ENCODE peak calls at places on chromosomes 6 and 20, in ten cellular contexts. K is GM23248, T is GM23338, Y is OCI-LY7, R is PC-3, F is SK-N-SH, O is MM.1S, U is hepatocyte, D is PC-9, N is HCT116. V is an unnamed sample.

GRCh38 chr6:93684339-93684738 is 265.0 kb upstream of the EPHA7 start:
- DNase-seq in K (no peak), T (no peak), Y (no peak), R (peak; percentile 47), F (no peak), O (no peak), U (peak; percentile 17), D (no peak), N (no peak), V (no peak)

GRCh38 chr6:92623441-92623840 is 795.9 kb downstream of the EPHA7 start:
- DNase-seq in K (no peak), T (no peak), Y (no peak), R (no peak), F (no peak), O (no peak), U (no peak), D (no peak), N (no peak), V (no peak)

GRCh38 chr20:3492669-3493068 is 21.9 kb downstream of the ATRN start:
- DNase-seq in K (no peak), T (no peak), Y (no peak), R (no peak), F (no peak), O (no peak), U (no peak), D (no peak), N (no peak), V (no peak)

GRCh38 chr6:133741375-133741861 is 147.5 kb upstream of the TCF21 start:
- DNase-seq in K (peak; percentile 16), T (peak; percentile 8), Y (no peak), R (no peak), F (no peak), O (no peak), U (no peak), D (peak; percentile 89), N (peak; percentile 28), V (no peak)

GRCh38 chr20:20317195-20318113 is 50.5 kb upstream of the INSM1 start:
- DNase-seq in K (no peak), T (no peak), Y (no peak), R (no peak), F (no peak), O (no peak), U (no peak), D (no peak), N (no peak), V (peak; percentile 46)

GRCh38 chr6:136710877-136711552 is 81.3 kb downstream of the MAP3K5 start:
- DNase-seq in K (no peak), T (no peak), Y (no peak), R (no peak), F (no peak), O (no peak), U (no peak), D (no peak), N (no peak), V (no peak)

GRCh38 chr20:52484438-52484837 is 292.9 kb upstream of the ZFP64 start:
- DNase-seq in K (peak; percentile 82), T (no peak), Y (no peak), R (no peak), F (no peak), O (no peak), U (no peak), D (peak; percentile 85), N (no peak), V (no peak)

GRCh38 chr6:133300896-133301295 is 59.7 kb downstream of the EYA4 start:
- DNase-seq in K (no peak), T (no peak), Y (no peak), R (peak; percentile 24), F (no peak), O (no peak), U (no peak), D (no peak), N (no peak), V (no peak)

GRCh38 chr20:32019156-32019510 is 8.9 kb downstream of the CCM2L start:
- DNase-seq in K (peak; percentile 26), T (peak; percentile 93), Y (no peak), R (no peak), F (peak; percentile 84), O (no peak), U (peak; percentile 72), D (no peak), N (no peak), V (no peak)

GRCh38 chr6:26056583-26057350 is 30.5 kb upstream of the HFE start:
- DNase-seq in K (peak; percentile 48), T (peak; percentile 44), Y (peak; percentile 73), R (peak; percentile 48), F (peak; percentile 52), O (peak; percentile 32), U (peak; percentile 37), D (peak; percentile 31), N (no peak), V (peak; percentile 62)

GRCh38 chr6:79570129-79570801 is 33.0 kb upstream of the LCA5 start:
- DNase-seq in K (peak; percentile 35), T (peak; percentile 92), Y (no peak), R (peak; percentile 76), F (peak; percentile 5), O (no peak), U (peak; percentile 73), D (peak; percentile 95), N (peak; percentile 80), V (no peak)

GRCh38 chr6:151291145-151292055 is 51.6 kb downstream of the AKAP12 start:
- DNase-seq in K (no peak), T (no peak), Y (no peak), R (no peak), F (peak; percentile 39), O (no peak), U (peak; percentile 60), D (no peak), N (no peak), V (no peak)

GRCh38 chr20:50788045-50788867 is 6.6 kb upstream of the BCAS4 start:
- DNase-seq in K (peak; percentile 85), T (no peak), Y (peak; percentile 49), R (peak; percentile 74), F (peak; percentile 57), O (no peak), U (peak; percentile 73), D (peak; percentile 75), N (peak; percentile 51), V (no peak)

GRCh38 chr6:99605911-99606669 is 543 bp upstream of the PRDM13 start:
- DNase-seq in K (no peak), T (no peak), Y (no peak), R (no peak), F (no peak), O (no peak), U (no peak), D (no peak), N (no peak), V (no peak)

GRCh38 chr6:99603421-99604160 is 3.0 kb upstream of the PRDM13 start:
- DNase-seq in K (peak; percentile 56), T (peak; percentile 89), Y (no peak), R (no peak), F (peak; percentile 65), O (no peak), U (peak; percentile 62), D (no peak), N (no peak), V (no peak)

GRCh38 chr6:99605074-99605726 is 1.4 kb upstream of the PRDM13 start:
- DNase-seq in K (no peak), T (peak; percentile 65), Y (peak; percentile 9), R (no peak), F (no peak), O (no peak), U (no peak), D (no peak), N (no peak), V (no peak)

GRCh38 chr6:99602519-99603420 is 3.9 kb upstream of the PRDM13 start:
- DNase-seq in K (no peak), T (peak; percentile 54), Y (no peak), R (no peak), F (peak; percentile 43), O (no peak), U (no peak), D (no peak), N (no peak), V (no peak)

GRCh38 chr6:99604161-99605073 is 2.2 kb upstream of the PRDM13 start:
- DNase-seq in K (no peak), T (peak; percentile 61), Y (no peak), R (no peak), F (no peak), O (no peak), U (no peak), D (no peak), N (no peak), V (no peak)
- H3K4me3 ChIP-seq in K (peak overlapping the region; percentile 33), T (peak overlapping the region; percentile 54), Y (no peak overlapping the region), R (no peak overlapping the region), F (peak overlapping the region; percentile 36), O (peak overlapping the region; percentile 63), U (peak overlapping the region; percentile 20), D (no peak overlapping the region), N (no peak overlapping the region), V (no peak overlapping the region)

DNA sequence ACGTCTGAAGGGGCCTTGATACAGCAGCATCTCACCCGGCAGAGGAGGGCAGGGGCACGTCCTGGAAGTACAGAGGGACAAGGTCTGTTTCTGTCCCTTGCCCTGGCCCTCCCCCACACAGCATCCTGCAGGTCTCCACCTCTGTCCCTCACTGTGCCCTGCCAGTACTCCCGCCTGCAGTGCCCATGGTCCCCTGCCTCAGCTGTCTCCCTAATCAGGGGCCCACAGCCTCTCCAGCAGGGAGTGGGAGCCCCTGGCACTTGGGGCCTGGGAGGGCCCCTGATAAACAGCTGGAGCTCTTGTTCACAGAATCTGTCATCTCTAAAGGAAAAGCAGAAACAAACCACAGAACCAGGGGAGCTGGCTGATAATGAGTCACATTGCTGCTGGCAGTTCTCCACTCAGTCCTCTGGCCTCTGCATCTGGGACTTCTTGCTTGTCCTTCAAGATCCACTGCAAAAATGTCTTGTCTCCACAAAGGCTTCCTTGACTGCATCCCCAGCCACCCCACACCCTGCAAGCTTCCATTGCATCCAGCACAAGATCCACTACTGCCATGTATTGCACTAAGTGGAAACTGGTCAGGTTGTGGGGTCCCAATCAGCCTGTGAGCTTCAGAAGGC is 33.2 kb upstream of the TAF8 start:
- DNase-seq in K (peak; percentile 82), T (no peak), Y (peak; percentile 50), R (peak; percentile 69), F (peak; percentile 55), O (no peak), U (no peak), D (no peak), N (no peak), V (no peak)
- H3K27ac ChIP-seq in K (no peak overlapping the region), T (no peak overlapping the region), Y (peak overlapping the region; percentile 81), R (no peak overlapping the region), F (peak overlapping the region; percentile 55), O (no peak overlapping the region), U (no peak overlapping the region), D (no peak overlapping the region), N (no peak overlapping the region), V (no peak overlapping the region)

DNA sequence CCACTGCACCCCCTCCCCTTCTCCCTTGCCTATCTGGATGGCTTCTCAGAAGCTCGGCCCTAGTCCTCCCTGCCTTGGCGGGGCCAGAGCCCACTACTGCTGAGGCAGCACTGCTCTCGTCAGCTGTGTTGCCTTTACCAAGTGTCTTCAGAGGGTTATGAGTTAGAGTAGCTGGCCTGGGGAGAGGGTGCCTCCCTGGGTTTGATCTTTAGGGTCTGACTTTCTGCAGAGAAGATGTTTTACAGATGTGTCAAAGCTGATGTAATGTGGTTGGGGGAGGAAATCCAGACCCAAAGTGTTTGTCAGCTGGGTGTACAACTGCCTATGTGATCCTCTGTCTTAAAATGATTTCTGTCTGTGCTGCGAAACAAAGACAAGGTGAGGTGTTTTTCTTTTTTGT is 30.4 kb upstream of the PI16 start:
- DNase-seq in K (peak; percentile 56), T (no peak), Y (no peak), R (no peak), F (no peak), O (no peak), U (no peak), D (no peak), N (no peak), V (no peak)
- H3K9me2 ChIP-seq in K (no peaks in the 10 kb centered on the region), T (no peaks in the 10 kb centered on the region), Y (no peaks in the 10 kb centered on the region), R (no peaks in the 10 kb centered on the region), F (no peaks in the 10 kb centered on the region), O (no peaks in the 10 kb centered on the region), U (no peaks in the 10 kb centered on the region), D (no peaks in the 10 kb centered on the region), N (no peaks in the 10 kb centered on the region), V (no peaks in the 10 kb centered on the region)

GRCh38 chr20:9507544-9508239 is 6.7 kb upstream of the LAMP5 start:
- DNase-seq in K (no peak), T (peak; percentile 65), Y (no peak), R (no peak), F (peak; percentile 12), O (no peak), U (no peak), D (no peak), N (no peak), V (no peak)
- H3K4me3 ChIP-seq in K (no peak overlapping the region), T (peak overlapping the region; percentile 52), Y (no peak overlapping the region), R (no peak overlapping the region), F (no peak overlapping the region), O (no peak overlapping the region), U (no peak overlapping the region), D (no peak overlapping the region), N (no peak overlapping the region), V (no peak overlapping the region)